ENCODE peak calls at places on chromosome 6, in five cellular contexts. N is lower lobe of right lung, G is endothelial cell, O is breast epithelium, X is coronary artery. V is an unnamed sample.

GRCh38 chr6:89217308-89217999 is at the start of gene GABRR1:
- DNase-seq in N (no peak), O (no peak), X (no peak), G (no peak), V (no peak)

GRCh38 chr6:37477186-37477585 is 22.5 kb downstream of the CCDC167 start:
- DNase-seq in O (no peak), N (no peak), X (no peak), G (no peak), V (no peak)

GRCh38 chr6:89826029-89826528 is 3.6 kb upstream of the CASP8AP2 start:
- DNase-seq in O (no peak), X (no peak), G (no peak), N (no peak), V (no peak)

GRCh38 chr6:140957334-140957733 is 1175.4 kb upstream of the GJE1 start:
- DNase-seq in G (no peak), X (no peak), N (no peak), O (no peak), V (no peak)

GRCh38 chr6:21999012-21999528 is 297.8 kb downstream of the PRL start:
- DNase-seq in O (no peak), X (no peak), G (no peak), N (no peak), V (no peak)

GRCh38 chr6:18076231-18076630 is 46.2 kb downstream of the NHLRC1 start:
- DNase-seq in N (no peak), O (no peak), X (no peak), G (no peak), V (no peak)

GRCh38 chr6:42566614-42567208 is 2.9 kb downstream of the UBR2 start:
- DNase-seq in X (no peak), G (no peak), N (no peak), O (no peak), V (no peak)

GRCh38 chr6:9168669-9169068 is 733.3 kb upstream of the SLC35B3 start:
- DNase-seq in O (no peak), X (no peak), N (no peak), G (no peak), V (no peak)

GRCh38 chr6:13526718-13527668 is 39.6 kb upstream of the GFOD1 start:
- DNase-seq in N (peak; percentile 51), G (peak; percentile 9), X (no peak), O (no peak), V (no peak)

GRCh38 chr6:37209461-37210205 is 39.7 kb downstream of the PIM1 start:
- DNase-seq in G (no peak), N (no peak), O (no peak), X (no peak), V (no peak)

GRCh38 chr6:14320342-14320741 is 202.8 kb downstream of the CD83 start:
- DNase-seq in G (no peak), O (no peak), X (no peak), N (no peak), V (no peak)

GRCh38 chr6:104940881-104941693 is 15.8 kb upstream of the LIN28B start:
- DNase-seq in G (peak; percentile 89), N (peak; percentile 45), X (no peak), O (no peak), V (peak; percentile 75)

GRCh38 chr6:170258395-170258794 is 32.5 kb downstream of the DLL1 start:
- DNase-seq in X (no peak), O (no peak), G (no peak), N (no peak), V (no peak)

GRCh38 chr6:135779213-135779612 is 72.3 kb upstream of the PDE7B start:
- DNase-seq in N (no peak), G (no peak), O (no peak), X (no peak), V (no peak)

GRCh38 chr6:95576218-95576617 is 1.1 kb upstream of the MANEA start:
- DNase-seq in O (no peak), G (no peak), N (no peak), X (no peak), V (no peak)

GRCh38 chr6:138289739-138290138 is 71.4 kb upstream of the PBOV1 start:
- DNase-seq in G (peak; percentile 38), X (no peak), N (no peak), O (no peak), V (peak; percentile 42)

GRCh38 chr6:138285800-138286199 is 67.5 kb upstream of the PBOV1 start:
- DNase-seq in X (no peak), G (no peak), O (no peak), N (no peak), V (no peak)

GRCh38 chr6:138286698-138287097 is 68.4 kb upstream of the PBOV1 start:
- DNase-seq in G (no peak), X (no peak), N (no peak), O (no peak), V (no peak)

GRCh38 chr6:138290563-138290962 is 72.3 kb upstream of the PBOV1 start:
- DNase-seq in O (no peak), X (no peak), G (no peak), N (no peak), V (no peak)

DNA sequence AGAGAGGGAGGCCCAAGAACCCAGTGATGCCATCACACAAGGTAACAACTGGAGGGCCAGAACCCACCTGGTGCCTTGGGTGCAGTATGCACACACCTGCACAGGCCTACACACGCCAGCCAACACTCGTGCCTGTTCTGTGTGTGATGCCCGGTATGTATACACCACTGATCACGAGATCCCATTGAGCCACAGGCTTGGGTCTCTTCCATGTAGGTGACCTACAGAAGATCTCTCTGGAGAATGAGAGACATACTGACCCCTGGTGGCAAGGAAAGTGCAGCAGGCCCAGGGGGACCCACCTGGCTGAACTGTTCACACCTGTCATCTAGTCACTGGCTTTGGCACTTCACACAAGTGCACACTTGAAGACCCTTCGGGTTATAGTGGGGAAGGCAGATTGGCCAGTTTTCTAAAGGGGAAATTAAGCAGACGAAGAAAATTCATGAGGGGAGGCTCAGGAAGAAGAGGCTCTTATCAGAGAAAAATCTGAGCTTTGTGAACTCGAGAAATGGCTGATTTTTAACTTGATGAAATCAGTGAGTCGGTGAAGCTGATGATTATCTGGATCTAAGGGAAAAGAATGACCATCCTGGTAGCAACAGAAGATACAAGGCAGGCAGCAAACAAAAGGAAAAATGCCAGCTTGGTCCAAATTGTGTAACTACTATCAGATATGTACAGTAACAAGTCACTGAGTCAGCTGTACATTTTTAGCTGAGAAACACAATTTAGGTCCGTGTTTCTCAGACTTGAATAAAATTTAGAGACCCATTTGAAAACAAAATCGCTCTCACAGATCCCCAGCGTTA is 69.1 kb upstream of the PBOV1 start:
- DNase-seq in O (peak; percentile 32), G (peak; percentile 50), X (no peak), N (peak; percentile 50), V (peak; percentile 74)
- TF ChIP-seq CTCF in O (peak; percentile 15), G (peak; percentile 56), X (no peak), N (peak; percentile 72), V (peak; percentile 59)

GRCh38 chr6:73121421-73121993 is 103.8 kb downstream of the KHDC1L start:
- DNase-seq in G (no peak), X (no peak), N (no peak), O (no peak), V (no peak)
- TF ChIP-seq CTCF in G (no peak), X (no peak), N (no peak), O (no peak), V (no peak)

DNA sequence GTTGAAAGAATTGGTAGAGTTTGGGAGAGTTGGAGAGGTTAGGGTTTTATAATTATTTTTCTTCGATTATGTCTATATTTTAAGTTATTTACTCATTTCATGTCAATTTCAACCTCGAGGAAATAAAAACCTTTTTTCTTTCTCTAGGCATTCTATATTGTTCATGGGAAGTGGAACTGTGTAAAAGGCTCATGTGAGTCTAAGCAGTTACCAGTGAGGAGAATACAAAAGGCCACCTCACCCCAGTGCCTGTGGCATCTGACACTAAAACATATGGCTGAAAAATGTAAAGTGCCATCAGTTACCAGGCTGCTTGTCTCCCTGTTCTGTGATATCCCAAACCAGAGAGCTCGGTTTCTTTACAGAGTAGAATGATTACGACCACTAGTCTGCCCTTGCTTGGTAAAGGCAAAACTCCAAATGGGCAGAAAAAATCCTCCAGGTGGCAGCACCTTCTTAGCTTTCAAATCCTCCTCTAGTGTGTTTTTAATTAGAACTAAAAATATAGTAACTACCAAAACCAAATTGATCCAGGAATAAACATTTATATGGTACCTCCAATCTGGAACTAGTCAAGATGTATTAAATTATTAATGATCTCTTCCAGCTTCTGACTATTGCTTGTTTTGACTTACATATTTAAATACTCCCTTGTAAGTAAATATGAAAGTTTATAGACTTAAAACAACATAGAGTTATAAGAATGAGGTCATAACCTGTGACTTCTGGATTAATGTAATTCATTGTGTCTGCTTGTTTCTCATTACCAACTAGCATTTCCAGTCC is 122.6 kb upstream of the MCHR2 start:
- DNase-seq in G (peak; percentile 55), O (no peak), N (no peak), X (no peak), V (peak; percentile 32)
- TF ChIP-seq CTCF in G (peak; percentile 64), O (peak; percentile 19), N (peak; percentile 61), X (peak; percentile 47), V (peak; percentile 35)

DNA sequence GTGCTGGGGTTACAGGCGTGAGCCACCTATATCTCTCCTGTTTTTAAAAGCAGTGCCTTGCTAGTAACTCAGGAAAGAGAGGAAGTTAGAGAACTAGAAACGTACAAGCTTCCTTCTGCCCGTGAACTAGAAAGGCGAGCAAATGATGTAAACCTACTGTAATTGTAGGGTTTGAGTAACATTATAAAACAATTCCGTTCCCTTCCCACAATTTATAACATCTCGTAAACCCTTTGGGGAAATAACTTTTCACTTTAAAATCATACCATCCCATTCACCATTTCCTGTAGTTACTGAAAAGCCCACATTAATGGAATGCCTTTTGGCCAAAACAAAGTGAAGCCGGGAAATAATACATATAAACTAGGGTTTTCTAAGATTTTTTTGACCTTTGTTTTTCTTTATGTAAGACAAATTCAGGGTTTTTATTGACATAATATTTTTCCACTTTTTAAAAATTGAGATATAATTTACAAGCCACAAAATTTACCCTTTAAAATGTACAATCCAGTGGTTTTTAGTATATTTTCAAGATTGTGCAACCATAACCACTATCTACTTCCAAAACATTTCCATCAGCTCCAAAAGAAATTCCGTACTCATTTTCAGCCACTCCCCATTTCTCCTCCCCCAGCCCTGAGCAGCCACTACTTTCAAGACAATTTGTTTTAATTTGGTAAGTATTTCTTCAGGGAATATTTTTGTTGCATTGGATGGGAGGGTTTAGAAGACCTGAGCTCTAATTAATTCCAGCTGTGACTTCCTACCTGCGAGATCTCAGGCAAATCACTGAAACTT is 175.1 kb upstream of the PDE10A start:
- DNase-seq in G (no peak), O (no peak), N (no peak), X (no peak), V (no peak)
- TF ChIP-seq CTCF in G (no peak), O (no peak), N (no peak), X (no peak), V (no peak)

V was measured in GM13976.